ENCODE peak calls at places on chromosomes 5 and 9, in seven cellular contexts. P is colonic mucosa, H is OCI-LY7, L is ovary, C is upper lobe of right lung, X is esophagus muscularis mucosa, R is heart right ventricle. F is an unnamed sample.

GRCh38 chr9:110582156-110582555 is 2.6 kb upstream of the SVEP1 start:
- DNase-seq in P (no peak), H (no peak), L (no peak), C (no peak), X (no peak), R (no peak), F (no peak)

GRCh38 chr5:174751154-174751990 is 27.0 kb downstream of the MSX2 start:
- DNase-seq in P (no peak), H (no peak), L (no peak), C (no peak), X (no peak), R (no peak), F (no peak)

GRCh38 chr9:95819636-95820035 is 55.9 kb upstream of the ERCC6L2 start:
- DNase-seq in P (no peak), H (no peak), L (no peak), C (no peak), X (no peak), R (no peak), F (no peak)

GRCh38 chr9:113349044-113349433 is 302 bp upstream of the BSPRY start:
- DNase-seq in P (no peak), H (no peak), L (no peak), C (no peak), X (no peak), R (no peak), F (no peak)

GRCh38 chr5:44099643-44100042 is 289.6 kb downstream of the FGF10 start:
- DNase-seq in P (no peak), H (no peak), L (no peak), C (no peak), X (no peak), R (no peak), F (no peak)

GRCh38 chr5:1345876-1346626 is 1.2 kb upstream of the CLPTM1L start:
- DNase-seq in P (no peak), H (no peak), L (peak; percentile 39), C (no peak), X (no peak), R (no peak), F (no peak)

GRCh38 chr9:114738581-114739316 is 56.8 kb upstream of the TEX48 start:
- DNase-seq in P (peak; percentile 81), H (peak; percentile 78), L (no peak), C (peak; percentile 72), X (peak; percentile 95), R (peak; percentile 69), F (no peak)

GRCh38 chr9:37931586-37931985 is 27.7 kb upstream of the SLC25A51 start:
- DNase-seq in P (no peak), H (no peak), L (no peak), C (no peak), X (no peak), R (no peak), F (no peak)

GRCh38 chr9:88198346-88198807 is 60.1 kb upstream of the SPATA31C2 start:
- DNase-seq in P (peak; percentile 36), H (peak; percentile 4), L (no peak), C (no peak), X (peak; percentile 87), R (no peak), F (no peak)

GRCh38 chr5:14204785-14205321 is 61.7 kb downstream of the TRIO start:
- DNase-seq in P (peak; percentile 83), H (peak; percentile 47), L (peak; percentile 59), C (peak; percentile 74), X (no peak), R (peak; percentile 51), F (no peak)

GRCh38 chr5:142869883-142870282 is 99.7 kb downstream of the ARHGAP26 start:
- DNase-seq in P (peak; percentile 58), H (no peak), L (peak; percentile 34), C (no peak), X (no peak), R (no peak), F (no peak)

GRCh38 chr9:117763314-117763713 is 59.1 kb downstream of the TLR4 start:
- DNase-seq in P (no peak), H (no peak), L (no peak), C (no peak), X (no peak), R (no peak), F (no peak)

GRCh38 chr9:73155389-73155788 is 3.7 kb downstream of the ANXA1 start:
- DNase-seq in P (no peak), H (no peak), L (no peak), C (no peak), X (no peak), R (no peak), F (no peak)

GRCh38 chr9:4430492-4431261 is 59.6 kb upstream of the SLC1A1 start:
- DNase-seq in P (no peak), H (peak; percentile 2), L (no peak), C (no peak), X (no peak), R (no peak), F (no peak)
- TF ChIP-seq CTCF in P (no peak), H (no peak), L (no peak), C (no peak), X (no peak), R (no peak), F (no peak)

GRCh38 chr5:23234153-23234729 is 273.2 kb upstream of the PRDM9 start:
- DNase-seq in P (no peak), H (no peak), L (no peak), C (no peak), X (no peak), R (no peak), F (no peak)
- H3K27ac ChIP-seq in P (no peak overlapping the region), H (no peak overlapping the region), L (no peak overlapping the region), C (no peak overlapping the region), X (no peak overlapping the region), R (no peak overlapping the region), F (no peak overlapping the region)

GRCh38 chr9:93257808-93258331 is 73.9 kb downstream of the WNK2 start:
- DNase-seq in P (peak; percentile 12), H (no peak), L (peak; percentile 3), C (peak; percentile 43), X (no peak), R (no peak), F (no peak)
- H3K4me1 ChIP-seq in P (no peaks in the 10 kb centered on the region), H (peaks cover 23% of the 10 kb centered on the region), L (no peaks in the 10 kb centered on the region), C (no peaks in the 10 kb centered on the region), X (peaks cover 4% of the 10 kb centered on the region), R (peaks cover 17% of the 10 kb centered on the region), F (no peaks in the 10 kb centered on the region)

GRCh38 chr5:133246376-133247144 is 194.7 kb downstream of the HSPA4 start:
- DNase-seq in P (no peak), H (no peak), L (no peak), C (no peak), X (no peak), R (no peak), F (no peak)

GRCh38 chr5:133249593-133249992 is 197.8 kb downstream of the HSPA4 start:
- DNase-seq in P (no peak), H (no peak), L (no peak), C (no peak), X (no peak), R (no peak), F (no peak)

GRCh38 chr5:133247145-133247709 is 195.4 kb downstream of the HSPA4 start:
- DNase-seq in P (no peak), H (no peak), L (no peak), C (no peak), X (no peak), R (no peak), F (no peak)

GRCh38 chr5:133246053-133246370 is 194.2 kb downstream of the HSPA4 start:
- DNase-seq in P (no peak), H (no peak), L (no peak), C (no peak), X (no peak), R (no peak), F (no peak)

GRCh38 chr5:133247881-133248642 is 196.2 kb downstream of the HSPA4 start:
- DNase-seq in P (peak; percentile 32), H (no peak), L (no peak), C (no peak), X (no peak), R (peak; percentile 38), F (no peak)
- TF ChIP-seq CTCF in P (peak; percentile 22), H (no peak), L (no peak), C (peak; percentile 36), X (no peak), R (peak; percentile 10), F (peak; percentile 32)

DNA sequence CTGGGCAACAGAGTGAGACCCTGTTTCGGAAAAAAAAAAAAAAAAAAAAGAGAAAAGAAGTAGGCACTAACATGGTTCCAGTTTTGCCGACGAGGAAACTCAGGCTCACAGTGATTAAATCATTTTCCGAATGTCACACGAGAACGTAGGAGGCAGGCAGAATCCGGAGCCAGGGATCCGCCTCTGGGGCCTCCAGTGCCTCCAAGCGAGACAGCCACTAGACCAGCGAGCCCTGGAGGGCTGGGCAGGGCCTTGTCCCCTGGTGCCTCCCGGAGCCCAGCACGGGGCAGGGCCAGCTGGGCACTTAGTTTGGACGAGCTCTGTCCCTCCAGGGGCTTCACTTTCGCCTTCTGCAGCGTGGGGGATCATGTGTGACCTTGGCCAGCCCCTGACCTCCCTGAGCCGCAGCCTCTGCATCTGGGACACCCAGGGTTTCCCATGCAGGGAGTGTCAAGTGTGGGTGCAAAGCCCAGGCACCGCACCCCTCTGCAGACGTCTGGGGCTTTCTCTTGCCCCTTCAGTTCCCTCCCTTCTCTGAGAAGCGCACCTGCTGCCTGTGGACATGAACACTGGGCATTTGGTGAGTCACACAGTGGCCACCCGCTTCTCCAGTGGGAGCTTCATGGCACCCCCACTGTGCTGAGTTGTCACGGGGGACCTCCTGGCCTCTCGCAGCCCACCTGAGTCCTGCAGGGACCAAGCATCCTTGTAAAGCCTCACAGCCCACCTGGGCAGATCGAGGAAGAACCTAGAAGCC is 80.3 kb downstream of the RXRA start:
- DNase-seq in P (no peak), H (no peak), L (no peak), C (no peak), X (no peak), R (peak; percentile 39), F (peak; percentile 78)
- H3K27ac ChIP-seq in P (peak overlapping the region; percentile 43), H (peak overlapping the region; percentile 18), L (peak overlapping the region; percentile 26), C (peak overlapping the region; percentile 61), X (peak overlapping the region; percentile 79), R (peak overlapping the region; percentile 80), F (peak overlapping the region; percentile 74)

GRCh38 chr9:21579743-21580142 is 97.6 kb upstream of the IFNE start:
- DNase-seq in P (no peak), H (no peak), L (no peak), C (no peak), X (no peak), R (no peak), F (no peak)
- H3K4me1 ChIP-seq in P (no peaks in the 10 kb centered on the region), H (no peaks in the 10 kb centered on the region), L (no peaks in the 10 kb centered on the region), C (no peaks in the 10 kb centered on the region), X (no peaks in the 10 kb centered on the region), R (no peaks in the 10 kb centered on the region), F (no peaks in the 10 kb centered on the region)